ENCODE peak calls at places on chromosomes 11 and 22, in seven cellular contexts. One of them, this sample, is unnamed.

GRCh38 chr11:117950320-117950719 is 21.1 kb upstream of the TMPRSS13 start:
- DNase-seq in smooth muscle cell of the brain vasculature: no peak
- DNase-seq in SIG-M5: no peak
- DNase-seq in GF-D8: peak
- DNase-seq in mesendoderm: peak
- DNase-seq in HFFc6: peak
- DNase-seq in pancreas: no peak
- DNase-seq in this sample: no peak

GRCh38 chr11:123173040-123173855 is 21.8 kb downstream of the CLMP start:
- DNase-seq in smooth muscle cell of the brain vasculature: no peak
- DNase-seq in SIG-M5: no peak
- DNase-seq in GF-D8: no peak
- DNase-seq in mesendoderm: no peak
- DNase-seq in HFFc6: peak
- DNase-seq in pancreas: peak
- DNase-seq in this sample: no peak

GRCh38 chr11:76783901-76784813 is 1.0 kb downstream of the TSKU start:
- DNase-seq in smooth muscle cell of the brain vasculature: no peak
- DNase-seq in SIG-M5: no peak
- DNase-seq in GF-D8: no peak
- DNase-seq in mesendoderm: peak
- DNase-seq in HFFc6: peak
- DNase-seq in pancreas: peak
- DNase-seq in this sample: peak

GRCh38 chr22:29458551-29458950 is 20.2 kb downstream of the RFPL1 start:
- DNase-seq in smooth muscle cell of the brain vasculature: no peak
- DNase-seq in SIG-M5: no peak
- DNase-seq in GF-D8: no peak
- DNase-seq in mesendoderm: no peak
- DNase-seq in HFFc6: no peak
- DNase-seq in pancreas: no peak
- DNase-seq in this sample: no peak

GRCh38 chr22:44622147-44622427 is 79.9 kb upstream of the PRR5 start:
- DNase-seq in smooth muscle cell of the brain vasculature: no peak
- DNase-seq in SIG-M5: no peak
- DNase-seq in GF-D8: no peak
- DNase-seq in mesendoderm: peak
- DNase-seq in HFFc6: no peak
- DNase-seq in pancreas: no peak
- DNase-seq in this sample: no peak

GRCh38 chr11:104841185-104841584 is 57.1 kb downstream of the CASP12 start:
- DNase-seq in smooth muscle cell of the brain vasculature: no peak
- DNase-seq in SIG-M5: no peak
- DNase-seq in GF-D8: no peak
- DNase-seq in mesendoderm: peak
- DNase-seq in HFFc6: no peak
- DNase-seq in pancreas: no peak
- DNase-seq in this sample: no peak

GRCh38 chr11:64268687-64269379 is 15.6 kb downstream of the BAD start:
- DNase-seq in smooth muscle cell of the brain vasculature: no peak
- DNase-seq in SIG-M5: no peak
- DNase-seq in GF-D8: peak
- DNase-seq in mesendoderm: peak
- DNase-seq in HFFc6: peak
- DNase-seq in pancreas: peak
- DNase-seq in this sample: peak

GRCh38 chr11:109960831-109961230 is 132.4 kb upstream of the ZC3H12C start:
- DNase-seq in smooth muscle cell of the brain vasculature: peak
- DNase-seq in SIG-M5: no peak
- DNase-seq in GF-D8: no peak
- DNase-seq in mesendoderm: peak
- DNase-seq in HFFc6: peak
- DNase-seq in pancreas: peak
- DNase-seq in this sample: no peak